ENCODE peak calls at places on chromosomes 1 and 21, in five cellular contexts. F, X, L, R and W are unnamed samples.

GRCh38 chr1:159790237-159790917 is 9.6 kb downstream of the DUSP23 start:
- DNase-seq in X (peak), R (no peak), L (no peak), F (no peak), W (peak)

GRCh38 chr1:83641206-83641658 is 357.7 kb downstream of the TTLL7 start:
- DNase-seq in L (no peak), R (no peak), X (peak), F (no peak), W (no peak)

GRCh38 chr1:113981962-113982931 is 3.0 kb downstream of the OLFML3 start:
- DNase-seq in R (no peak), F (no peak), L (peak), X (no peak), W (no peak)

GRCh38 chr1:9317591-9318331 is 25.1 kb downstream of the SPSB1 start:
- DNase-seq in R (no peak), X (no peak), F (no peak), L (no peak), W (no peak)

GRCh38 chr1:182235952-182236650 is 155.5 kb downstream of the GLUL start:
- DNase-seq in X (no peak), R (peak), L (no peak), F (no peak), W (no peak)

GRCh38 chr1:100511773-100512172 is 26.2 kb upstream of the GPR88 start:
- DNase-seq in X (no peak), L (no peak), F (no peak), R (no peak), W (no peak)

GRCh38 chr21:17725339-17725738 is 93.8 kb downstream of the C21orf91 start:
- DNase-seq in R (no peak), L (no peak), X (no peak), F (no peak), W (no peak)

GRCh38 chr1:79777481-79778219 is 771.1 kb upstream of the ADGRL4 start:
- DNase-seq in L (no peak), R (no peak), F (no peak), X (no peak), W (no peak)

GRCh38 chr21:41650526-41651145 is 116.2 kb downstream of the RIPK4 start:
- DNase-seq in F (no peak), R (no peak), L (no peak), X (no peak), W (no peak)

GRCh38 chr1:27348861-27349783 is 7.3 kb downstream of the SYTL1 start:
- DNase-seq in L (peak), R (no peak), X (peak), F (peak), W (no peak)

GRCh38 chr1:47436979-47437517 is 796 bp upstream of the FOXD2 start:
- DNase-seq in R (no peak), L (no peak), X (peak), F (no peak), W (no peak)

GRCh38 chr1:9413143-9413876 is 120.6 kb downstream of the SPSB1 start:
- DNase-seq in F (peak), X (peak), L (peak), R (no peak), W (peak)

GRCh38 chr1:161958425-161958824 is 65.2 kb downstream of the OLFML2B start:
- DNase-seq in X (no peak), L (no peak), F (no peak), R (no peak), W (no peak)

GRCh38 chr1:92583821-92584760 is 97.4 kb upstream of the GFI1 start:
- DNase-seq in X (no peak), F (peak), L (no peak), R (no peak), W (peak)

GRCh38 chr1:182817802-182818201 is 21.3 kb upstream of the DHX9 start:
- DNase-seq in X (no peak), F (no peak), R (no peak), L (no peak), W (no peak)

GRCh38 chr21:34526618-34527290 is 14.7 kb upstream of the KCNE1 start:
- DNase-seq in L (peak), R (peak), X (peak), F (no peak), W (no peak)

GRCh38 chr1:172417552-172417951 is 2.9 kb upstream of the C1orf105 start:
- DNase-seq in F (no peak), L (no peak), R (no peak), X (no peak), W (no peak)

GRCh38 chr1:23930270-23930669 is 17.1 kb upstream of the CNR2 start:
- DNase-seq in X (no peak), L (no peak), R (no peak), F (no peak), W (no peak)

GRCh38 chr21:44736291-44737004 is 25.1 kb upstream of the TSPEAR start:
- DNase-seq in L (no peak), R (peak), X (no peak), F (no peak), W (no peak)